ENCODE peak calls at places on chromosomes 7 and 10, in nine cellular contexts. P, I, U, W, E, M, Q, F and L are unnamed samples.
A peak's percentile ranks its signal among the peaks of the same experiment; 100 is the strongest.

GRCh38 chr10:110522365-110522988 is 24.8 kb downstream of the DUSP5 start:
- DNase-seq in F (no peak), W (peak; percentile 92), P (no peak), I (no peak), U (no peak), Q (no peak), E (no peak), M (no peak), L (no peak)

GRCh38 chr10:88232978-88233537 is 350.1 kb downstream of the RNLS start:
- DNase-seq in W (no peak), I (no peak), M (no peak), P (no peak), E (no peak), F (peak; percentile 45), U (no peak), Q (no peak), L (no peak)

GRCh38 chr10:27345455-27345909 is 104.9 kb upstream of the ACBD5 start:
- DNase-seq in I (no peak), M (no peak), E (no peak), U (peak; percentile 66), F (no peak), W (no peak), P (no peak), Q (no peak), L (no peak)

GRCh38 chr7:130142654-130143333 is 62.4 kb downstream of the TMEM209 start:
- DNase-seq in U (no peak), I (no peak), W (no peak), P (no peak), Q (no peak), E (no peak), M (no peak), F (no peak), L (no peak)

GRCh38 chr10:12934777-12935176 is 66.7 kb downstream of the CCDC3 start:
- DNase-seq in I (no peak), U (peak; percentile 85), E (no peak), Q (no peak), P (no peak), W (peak; percentile 29), F (no peak), M (no peak), L (no peak)

GRCh38 chr10:62426086-62426485 is 51.9 kb downstream of the ZNF365 start:
- DNase-seq in I (no peak), Q (no peak), U (no peak), M (no peak), F (no peak), W (no peak), P (no peak), E (no peak), L (no peak)

GRCh38 chr10:12348870-12349627 is at the start of gene CAMK1D:
- DNase-seq in U (peak; percentile 88), M (peak; percentile 76), W (peak; percentile 73), Q (peak; percentile 42), E (peak; percentile 89), P (peak; percentile 90), F (peak; percentile 78), I (peak; percentile 91), L (peak; percentile 67)

GRCh38 chr10:98528166-98528784 is 81.5 kb upstream of the HPS1 start:
- DNase-seq in Q (no peak), U (no peak), E (no peak), P (no peak), W (no peak), M (no peak), F (no peak), I (no peak), L (no peak)

GRCh38 chr10:49076741-49077521 is 38.4 kb downstream of the VSTM4 start:
- DNase-seq in W (no peak), P (no peak), M (no peak), U (no peak), E (no peak), I (no peak), F (no peak), Q (no peak), L (no peak)

GRCh38 chr10:90319188-90319914 is 538.5 kb downstream of the HTR7 start:
- DNase-seq in U (peak; percentile 26), W (peak; percentile 72), M (no peak), P (no peak), I (no peak), Q (peak; percentile 9), F (no peak), E (no peak), L (peak; percentile 8)

GRCh38 chr10:102261196-102261595 is 15.9 kb downstream of the GBF1 start:
- DNase-seq in U (no peak), I (no peak), F (no peak), P (no peak), E (no peak), Q (no peak), M (no peak), W (no peak), L (no peak)

GRCh38 chr10:14673189-14673947 is 101.3 kb downstream of the FAM107B start:
- DNase-seq in M (no peak), I (no peak), E (no peak), F (no peak), U (no peak), P (no peak), Q (no peak), W (peak; percentile 44), L (no peak)

GRCh38 chr7:147774461-147774860 is 816.1 kb upstream of the C7orf33 start:
- DNase-seq in U (no peak), I (no peak), E (no peak), P (no peak), F (no peak), W (no peak), Q (no peak), M (no peak), L (no peak)

GRCh38 chr7:20030915-20031362 is 186.2 kb downstream of the MACC1 start:
- DNase-seq in I (no peak), E (no peak), M (no peak), U (no peak), Q (no peak), W (no peak), F (no peak), P (no peak), L (no peak)

GRCh38 chr7:150340024-150340749 is 1.2 kb downstream of the RARRES2 start:
- DNase-seq in M (no peak), I (no peak), W (peak; percentile 29), P (peak; percentile 66), F (no peak), Q (no peak), E (no peak), U (peak; percentile 49), L (no peak)

GRCh38 chr7:18019562-18019961 is 8.1 kb downstream of the PRPS1L1 start:
- DNase-seq in F (no peak), I (no peak), Q (no peak), E (no peak), M (no peak), U (no peak), P (no peak), W (peak; percentile 28), L (no peak)

GRCh38 chr7:106031271-106032029 is 68.4 kb downstream of the CDHR3 start:
- DNase-seq in M (peak; percentile 77), E (no peak), W (no peak), Q (peak; percentile 62), P (no peak), F (no peak), U (no peak), I (no peak), L (no peak)

GRCh38 chr7:127874951-127875608 is 156.2 kb downstream of the LRRC4 start:
- DNase-seq in Q (no peak), I (no peak), U (no peak), F (no peak), M (no peak), E (no peak), P (no peak), W (no peak), L (no peak)

GRCh38 chr7:152108359-152108758 is 82.9 kb downstream of the GALNT11 start:
- DNase-seq in P (no peak), I (no peak), U (no peak), M (no peak), W (no peak), E (no peak), F (no peak), Q (no peak), L (no peak)

GRCh38 chr10:80502621-80503583 is 34.8 kb upstream of the SH2D4B start:
- DNase-seq in Q (no peak), F (no peak), W (no peak), M (no peak), P (no peak), E (no peak), U (no peak), I (no peak), L (no peak)

GRCh38 chr10:7397049-7397448 is 13.8 kb downstream of the SFMBT2 start:
- DNase-seq in E (no peak), I (no peak), Q (no peak), U (peak; percentile 40), P (no peak), W (no peak), M (no peak), F (no peak), L (no peak)

GRCh38 chr7:107469836-107470416 is at the start of gene GPR22:
- DNase-seq in M (no peak), Q (no peak), P (no peak), W (no peak), E (no peak), I (no peak), U (no peak), F (no peak), L (no peak)

GRCh38 chr7:99731638-99732374 is 3.2 kb downstream of the CYP3A7 start:
- DNase-seq in I (no peak), W (no peak), M (no peak), Q (no peak), E (no peak), F (no peak), U (no peak), P (no peak), L (no peak)

GRCh38 chr7:26492816-26493215 is 201.2 kb downstream of the SNX10 start:
- DNase-seq in P (no peak), E (no peak), U (no peak), M (no peak), F (no peak), W (no peak), I (no peak), Q (peak; percentile 61), L (no peak)

GRCh38 chr7:21915140-21915539 is 30.6 kb downstream of the CDCA7L start:
- DNase-seq in E (no peak), Q (no peak), M (no peak), P (no peak), W (no peak), I (no peak), F (no peak), U (no peak), L (no peak)

GRCh38 chr7:42868456-42868855 is 43.4 kb downstream of the C7orf25 start:
- DNase-seq in W (no peak), P (no peak), Q (no peak), F (no peak), I (no peak), E (no peak), M (no peak), U (no peak), L (no peak)

GRCh38 chr7:29281782-29282541 is 87.4 kb downstream of the CHN2 start:
- DNase-seq in Q (peak; percentile 27), I (peak; percentile 64), M (peak; percentile 65), W (no peak), P (no peak), U (no peak), E (no peak), F (peak; percentile 86), L (peak; percentile 57)